ENCODE peak calls at places on chromosomes 3 and 15, in seven cellular contexts. N is NCI-H226; B is NCI-H146; T is activated CD4-positive, alpha-beta memory T cell treated with anti-CD3 and anti-CD28 coated beads for 36 hours; E is activated CD4-positive, CD25-positive, alpha-beta regulatory T cell; U is DMS79 treated with DMSO at 0.1 percent for 48 hours; W is CD4-positive, alpha-beta memory T cell. X is an unnamed sample.
A peak's percentile ranks its signal among the peaks of the same experiment; 100 is the strongest.

GRCh38 chr3:186847437-186847836 is 4.9 kb downstream of the ADIPOQ start:
- DNase-seq in B (no peak), N (no peak), U (no peak), W (no peak), T (no peak), E (no peak), X (no peak)

GRCh38 chr3:157360044-157360443 is 76.6 kb upstream of the PTX3 start:
- DNase-seq in T (no peak), E (no peak), B (no peak), N (peak; percentile 94), U (no peak), W (no peak), X (no peak)

GRCh38 chr3:88113311-88114162 is 36.2 kb upstream of the C3orf38 start:
- DNase-seq in E (peak; percentile 30), T (peak; percentile 56), U (peak; percentile 7), B (peak; percentile 58), N (peak; percentile 22), W (peak; percentile 72), X (peak; percentile 57)

GRCh38 chr3:177037241-177037640 is 160.0 kb downstream of the TBL1XR1 start:
- DNase-seq in E (no peak), T (no peak), N (no peak), U (no peak), W (no peak), B (no peak), X (no peak)

GRCh38 chr3:37862712-37863551 is 1.3 kb downstream of the CTDSPL start:
- DNase-seq in W (no peak), E (no peak), U (peak; percentile 18), B (no peak), N (peak; percentile 44), T (no peak), X (peak; percentile 30)

GRCh38 chr3:175007316-175007715 is 148.2 kb downstream of the NAALADL2 start:
- DNase-seq in E (no peak), W (no peak), U (no peak), T (no peak), B (no peak), N (peak; percentile 32), X (peak; percentile 28)

GRCh38 chr3:33975463-33975862 is 177.0 kb downstream of the PDCD6IP start:
- DNase-seq in U (no peak), E (no peak), B (no peak), N (no peak), W (no peak), T (no peak), X (no peak)

GRCh38 chr3:32872487-32873382 is 54.9 kb downstream of the TRIM71 start:
- DNase-seq in W (no peak), E (no peak), T (no peak), N (peak; percentile 73), U (peak; percentile 84), B (no peak), X (peak; percentile 33)

GRCh38 chr3:114464548-114464947 is 170.7 kb downstream of the TIGIT start:
- DNase-seq in U (no peak), T (no peak), B (no peak), W (no peak), E (no peak), N (no peak), X (no peak)

GRCh38 chr15:85899927-85900326 is 105.2 kb upstream of the KLHL25 start:
- DNase-seq in N (no peak), B (no peak), E (no peak), T (no peak), U (no peak), W (no peak), X (no peak)

GRCh38 chr3:149085828-149086231 is 503 bp downstream of the HLTF start:
- DNase-seq in T (peak; percentile 35), W (peak; percentile 53), E (no peak), B (no peak), U (peak; percentile 37), N (no peak), X (peak; percentile 46)

GRCh38 chr3:196323723-196324122 is 5.7 kb upstream of the DYNLT2B start:
- DNase-seq in N (no peak), E (no peak), T (no peak), B (no peak), U (no peak), W (no peak), X (peak; percentile 26)